ENCODE peak calls at places on chromosomes 5 and 9, in four cellular contexts. T, J, A and I are unnamed samples.

GRCh38 chr5:38576442-38576841 is 20.0 kb upstream of the LIFR start:
- DNase-seq in T (no peak), J (no peak), A (no peak), I (no peak)

GRCh38 chr9:122562134-122562760 is 9.3 kb downstream of the OR1N2 start:
- DNase-seq in T (no peak), J (no peak), A (no peak), I (no peak)

GRCh38 chr9:489198-490197 is 274.8 kb downstream of the DOCK8 start:
- DNase-seq in T (no peak), J (no peak), A (peak; percentile 80), I (no peak)

GRCh38 chr9:38724749-38725148 is 4.8 kb upstream of the FAM240B start:
- DNase-seq in T (no peak), J (no peak), A (no peak), I (no peak)

GRCh38 chr9:13083973-13084528 is 195.4 kb downstream of the MPDZ start:
- DNase-seq in T (peak; percentile 66), J (no peak), A (no peak), I (no peak)

GRCh38 chr5:134245101-134245604 is 19.3 kb upstream of the PPP2CA start:
- DNase-seq in T (peak; percentile 86), J (no peak), A (peak; percentile 86), I (no peak)

GRCh38 chr5:139651502-139651862 is 3.3 kb downstream of the CXXC5 start:
- DNase-seq in T (no peak), J (no peak), A (no peak), I (no peak)

GRCh38 chr5:72486371-72486770 is 20.8 kb downstream of the ZNF366 start:
- DNase-seq in T (peak; percentile 45), J (no peak), A (no peak), I (no peak)

GRCh38 chr9:131179561-131180219 is 54.3 kb downstream of the NUP214 start:
- DNase-seq in T (peak; percentile 95), J (no peak), A (no peak), I (no peak)

GRCh38 chr5:56306433-56307150 is 73.5 kb upstream of the ANKRD55 start:
- DNase-seq in T (no peak), J (no peak), A (no peak), I (no peak)

GRCh38 chr5:132677682-132678400 is 4.1 kb downstream of the IL4 start:
- DNase-seq in T (no peak), J (no peak), A (no peak), I (no peak)

GRCh38 chr5:154118832-154119442 is 71.6 kb upstream of the GALNT10 start:
- DNase-seq in T (peak; percentile 13), J (no peak), A (no peak), I (no peak)

GRCh38 chr5:672329-673139 is 20.6 kb downstream of the TPPP start:
- DNase-seq in T (peak; percentile 68), J (peak; percentile 79), A (peak; percentile 82), I (no peak)

GRCh38 chr9:109733690-109734089 is 46.3 kb upstream of the PALM2AKAP2 start:
- DNase-seq in T (peak; percentile 64), J (no peak), A (no peak), I (no peak)

GRCh38 chr9:11023201-11023600 is 410.4 kb upstream of the PTPRD start:
- DNase-seq in T (no peak), J (no peak), A (no peak), I (no peak)

GRCh38 chr9:80664327-80665210 is 1024.8 kb downstream of the TLE1 start:
- DNase-seq in T (peak; percentile 21), J (peak; percentile 6), A (no peak), I (no peak)

GRCh38 chr9:11713077-11713476 is 980.1 kb upstream of the TYRP1 start:
- DNase-seq in T (no peak), J (no peak), A (no peak), I (no peak)

GRCh38 chr9:17472126-17472525 is 106.7 kb upstream of the SH3GL2 start:
- DNase-seq in T (peak; percentile 36), J (no peak), A (no peak), I (no peak)

GRCh38 chr5:367358-368130 is 46.0 kb downstream of the AHRR start:
- DNase-seq in T (no peak), J (no peak), A (no peak), I (no peak)

GRCh38 chr5:9919306-9920030 is 289.3 kb upstream of the TAS2R1 start:
- DNase-seq in T (no peak), J (no peak), A (no peak), I (no peak)

GRCh38 chr9:99431103-99431502 is 209.0 kb downstream of the SEC61B start:
- DNase-seq in T (peak; percentile 66), J (no peak), A (no peak), I (no peak)

GRCh38 chr5:142325677-142326479 is 1.1 kb upstream of the SPRY4 start:
- DNase-seq in T (peak; percentile 73), J (peak; percentile 90), A (peak; percentile 73), I (peak; percentile 84)

GRCh38 chr5:175443514-175444059 is 395 bp downstream of the DRD1 start:
- DNase-seq in T (no peak), J (peak; percentile 4), A (no peak), I (no peak)

GRCh38 chr9:114028646-114029045 is 49.5 kb downstream of the AMBP start:
- DNase-seq in T (no peak), J (no peak), A (no peak), I (no peak)

GRCh38 chr9:131082774-131083512 is 13.4 kb upstream of the AIF1L start:
- DNase-seq in T (no peak), J (peak; percentile 29), A (no peak), I (peak; percentile 69)

GRCh38 chr9:12784461-12785250 is 9.8 kb downstream of the LURAP1L start:
- DNase-seq in T (peak; percentile 98), J (peak; percentile 44), A (peak; percentile 96), I (peak; percentile 48)

DNA sequence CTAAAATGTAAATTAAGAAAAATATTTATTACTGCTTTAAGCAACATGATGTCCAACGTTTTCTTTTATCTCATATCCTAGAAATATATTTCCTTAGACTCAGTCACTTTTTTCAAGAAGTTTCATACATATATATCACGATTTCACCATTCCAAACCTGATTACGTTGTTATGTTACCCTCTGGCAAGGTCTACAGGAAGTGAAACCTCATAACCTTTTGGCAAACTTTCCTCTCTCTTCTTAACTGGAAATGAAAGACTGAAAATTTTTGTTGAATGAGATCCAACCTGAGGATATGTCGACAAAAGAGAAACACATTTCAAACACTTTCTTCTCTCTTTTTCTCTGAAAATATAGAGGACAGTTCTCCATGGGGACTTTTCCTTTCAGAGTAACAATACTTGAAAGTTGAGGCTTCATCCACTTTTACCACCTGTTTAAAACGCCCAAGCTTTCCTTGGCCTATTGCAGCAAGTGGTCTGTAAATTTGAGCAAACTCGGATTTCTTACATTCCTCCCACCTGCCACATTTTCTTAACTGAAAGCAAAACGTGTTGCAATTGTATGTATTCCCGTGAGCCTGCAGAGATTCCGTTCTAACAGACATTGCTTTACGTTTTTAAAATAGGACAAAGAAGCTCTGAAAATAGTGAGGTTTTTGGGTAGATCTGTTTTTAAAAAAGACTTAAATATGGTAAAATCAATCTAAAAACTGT is 298.0 kb downstream of the CETN3 start:
- DNase-seq in T (no peak), J (no peak), A (no peak), I (no peak)
- TF ChIP-seq MAFK in T (no peak), J (no peak), A (no peak), I (no peak)

GRCh38 chr9:111799506-111799905 is 4.8 kb upstream of the SHOC1 start:
- DNase-seq in T (no peak), J (no peak), A (no peak), I (no peak)

GRCh38 chr9:111794837-111795556 is at the start of gene SHOC1:
- DNase-seq in T (no peak), J (no peak), A (no peak), I (no peak)

GRCh38 chr9:111795557-111795839 is 761 bp upstream of the SHOC1 start:
- DNase-seq in T (no peak), J (no peak), A (no peak), I (no peak)

GRCh38 chr9:111803924-111804323 is 9.2 kb upstream of the SHOC1 start:
- DNase-seq in T (no peak), J (no peak), A (no peak), I (no peak)

GRCh38 chr9:111798786-111799185 is 4.0 kb upstream of the SHOC1 start:
- DNase-seq in T (peak; percentile 85), J (no peak), A (no peak), I (no peak)
- TF ChIP-seq RAD21 in T (no peak), J (no peak), A (no peak), I (no peak)

GRCh38 chr5:35253582-35253981 is 23.3 kb upstream of the PRLR start:
- DNase-seq in T (no peak), J (no peak), A (no peak), I (no peak)
- TF ChIP-seq MAFK in T (no peak), J (no peak), A (no peak), I (no peak)

GRCh38 chr5:169904059-169904458 is 76.2 kb downstream of the INSYN2B start:
- DNase-seq in T (peak; percentile 31), J (no peak), A (no peak), I (no peak)
- TF ChIP-seq RAD21 in T (no peak), J (no peak), A (no peak), I (no peak)

GRCh38 chr5:150649108-150649827 is 8.8 kb downstream of the SYNPO start:
- DNase-seq in T (no peak), J (no peak), A (no peak), I (no peak)
- TF ChIP-seq MAFK in T (no peak), J (no peak), A (no peak), I (no peak)

GRCh38 chr5:28574616-28575015 is 1536.2 kb upstream of the CDH9 start:
- DNase-seq in T (no peak), J (no peak), A (no peak), I (no peak)

GRCh38 chr5:28576022-28576421 is 1537.6 kb upstream of the CDH9 start:
- DNase-seq in T (no peak), J (no peak), A (peak; percentile 5), I (no peak)

GRCh38 chr5:28575368-28575767 is 1537.0 kb upstream of the CDH9 start:
- DNase-seq in T (no peak), J (no peak), A (no peak), I (no peak)

DNA sequence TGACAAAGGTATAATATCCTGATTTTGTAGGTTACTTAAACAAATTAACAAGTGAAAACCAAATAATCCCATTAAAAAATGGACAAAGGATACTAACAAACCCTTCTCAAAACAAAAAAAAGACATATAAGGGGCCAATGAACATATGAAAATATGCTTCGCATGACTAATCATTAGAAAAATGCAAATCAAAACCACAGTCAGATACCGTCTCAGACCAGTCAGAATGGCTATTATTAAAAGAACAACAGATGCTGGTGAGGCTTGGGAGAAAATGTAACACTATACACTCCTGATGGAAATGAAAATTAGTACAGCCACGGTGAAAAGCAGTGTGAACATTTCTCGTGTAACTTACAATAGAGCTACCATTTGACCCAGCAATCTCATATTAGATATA is 1542.2 kb upstream of the CDH9 start:
- DNase-seq in T (no peak), J (no peak), A (no peak), I (no peak)
- TF ChIP-seq RAD21 in T (no peak), J (no peak), A (no peak), I (no peak)

DNA sequence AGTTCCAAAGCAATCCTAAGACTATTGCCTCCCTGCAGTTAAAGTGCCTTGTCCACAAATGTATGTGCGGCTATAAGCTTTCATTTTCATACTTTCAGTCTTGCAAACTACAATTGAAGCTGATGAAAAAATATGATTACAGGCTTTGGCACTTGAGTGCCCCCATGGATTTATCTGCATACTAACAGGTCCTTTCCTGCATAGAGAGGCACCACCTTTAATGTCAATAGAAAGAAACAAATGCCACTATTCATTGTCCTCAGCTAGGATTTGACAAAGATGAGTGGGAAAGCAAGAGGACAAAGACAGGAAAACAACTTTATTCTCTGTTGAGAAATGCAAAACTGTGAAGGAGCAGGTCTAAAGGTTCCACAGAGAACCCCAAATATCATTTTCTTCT is 125.7 kb upstream of the PTGER4 start:
- DNase-seq in T (no peak), J (no peak), A (no peak), I (no peak)
- TF ChIP-seq MAFK in T (no peak), J (no peak), A (no peak), I (no peak)

GRCh38 chr5:23367863-23368262 is 139.5 kb upstream of the PRDM9 start:
- DNase-seq in T (no peak), J (no peak), A (no peak), I (no peak)
- TF ChIP-seq RAD21 in T (no peak), J (no peak), A (no peak), I (no peak)